ENCODE peak calls at places on chromosomes 2 and 18, in four cellular contexts. Q is head of caudate nucleus, R is SJSA1, T is NCI-H1417. D is an unnamed sample.

GRCh38 chr2:32947484-32948143 is 861 bp downstream of the LTBP1 start:
- DNase-seq in Q (peak; percentile 8), R (peak; percentile 47), T (peak; percentile 70), D (peak; percentile 42)

GRCh38 chr2:197538412-197538811 is 22.5 kb downstream of the MOB4 start:
- DNase-seq in Q (no peak), R (no peak), T (no peak), D (no peak)

GRCh38 chr2:179129574-179130238 is 79.8 kb upstream of the CCDC141 start:
- DNase-seq in Q (no peak), R (no peak), T (peak; percentile 37), D (no peak)

GRCh38 chr2:27135471-27135955 is 1.1 kb upstream of the PREB start:
- DNase-seq in Q (no peak), R (no peak), T (no peak), D (no peak)

GRCh38 chr2:9164112-9164608 is 42.5 kb upstream of the ASAP2 start:
- DNase-seq in Q (no peak), R (no peak), T (no peak), D (no peak)

GRCh38 chr2:43507137-43507536 is 88.7 kb downstream of the THADA start:
- DNase-seq in Q (no peak), R (no peak), T (no peak), D (no peak)

GRCh38 chr2:23249348-23249747 is 135.6 kb upstream of the KLHL29 start:
- DNase-seq in Q (peak; percentile 32), R (no peak), T (no peak), D (peak; percentile 48)

GRCh38 chr2:65351948-65352595 is 80.3 kb downstream of the SPRED2 start:
- DNase-seq in Q (no peak), R (no peak), T (no peak), D (no peak)

GRCh38 chr2:88831792-88832248 is 140.3 kb downstream of the RPIA start:
- DNase-seq in Q (peak; percentile 46), R (no peak), T (no peak), D (peak; percentile 42)

GRCh38 chr2:23055251-23055650 is 329.7 kb upstream of the KLHL29 start:
- DNase-seq in Q (no peak), R (no peak), T (peak; percentile 12), D (no peak)

GRCh38 chr18:79733996-79734770 is 54.6 kb downstream of the CTDP1 start:
- DNase-seq in Q (no peak), R (no peak), T (no peak), D (no peak)

GRCh38 chr2:59000796-59001195 is 759.7 kb upstream of the FANCL start:
- DNase-seq in Q (no peak), R (no peak), T (no peak), D (no peak)

D was measured in left cardiac atrium.